ENCODE peak calls at places on chromosomes 16 and 17, in four cellular contexts. O is SK-N-SH, E is H1, I is GM12878. W is an unnamed sample.

GRCh38 chr17:4448197-4448980 is 14.6 kb downstream of the SPNS3 start:
- DNase-seq in O (no peak), E (no peak), I (no peak), W (no peak)

GRCh38 chr17:14921936-14922335 is 343.2 kb downstream of the PMP22 start:
- DNase-seq in O (no peak), E (no peak), I (no peak), W (no peak)

GRCh38 chr17:50344712-50345380 is 1.1 kb upstream of the XYLT2 start:
- DNase-seq in O (peak; percentile 39), E (no peak), I (no peak), W (no peak)

GRCh38 chr16:9308300-9309209 is 217.1 kb downstream of the HAPSTR1 start:
- DNase-seq in O (no peak), E (no peak), I (no peak), W (no peak)

GRCh38 chr17:57892146-57892819 is 42.4 kb upstream of the MRPS23 start:
- DNase-seq in O (peak; percentile 92), E (peak; percentile 99), I (no peak), W (peak; percentile 84)

GRCh38 chr17:28282596-28282995 is 36.4 kb upstream of the TMEM97 start:
- DNase-seq in O (no peak), E (no peak), I (no peak), W (no peak)

GRCh38 chr16:30183961-30184429 is 593 bp downstream of the CORO1A start:
- DNase-seq in O (peak; percentile 44), E (no peak), I (peak; percentile 71), W (no peak)

GRCh38 chr17:41736983-41737679 is 2.7 kb upstream of the HAP1 start:
- DNase-seq in O (no peak), E (no peak), I (no peak), W (no peak)

GRCh38 chr17:17089206-17089550 is 46.9 kb downstream of the MPRIP start:
- DNase-seq in O (no peak), E (no peak), I (no peak), W (no peak)

GRCh38 chr16:25110392-25110947 is 1.1 kb upstream of the LCMT1 start:
- DNase-seq in O (no peak), E (no peak), I (no peak), W (no peak)

GRCh38 chr17:42288078-42288984 is at the start of gene STAT5A:
- DNase-seq in O (peak; percentile 90), E (peak; percentile 84), I (no peak), W (peak; percentile 40)

GRCh38 chr16:5581963-5582362 is 484.4 kb upstream of the EEF2KMT start:
- DNase-seq in O (no peak), E (no peak), I (no peak), W (no peak)

GRCh38 chr17:67290244-67290993 is 45.4 kb upstream of the HELZ start:
- DNase-seq in O (no peak), E (no peak), I (no peak), W (no peak)

GRCh38 chr17:1143573-1143972 is 36.2 kb downstream of the ABR start:
- DNase-seq in O (peak; percentile 60), E (no peak), I (no peak), W (no peak)

GRCh38 chr17:64785050-64785449 is 122.9 kb upstream of the SMURF2 start:
- DNase-seq in O (peak; percentile 52), E (no peak), I (no peak), W (no peak)

GRCh38 chr16:72073831-72074230 is 10.8 kb downstream of the HPR start:
- DNase-seq in O (no peak), E (no peak), I (no peak), W (no peak)

GRCh38 chr17:42016411-42016831 is 818 bp downstream of the DNAJC7 start:
- DNase-seq in O (peak; percentile 34), E (no peak), I (no peak), W (no peak)

GRCh38 chr16:2027024-2028010 is 615 bp downstream of the NHERF2 start:
- DNase-seq in O (peak; percentile 72), E (peak; percentile 66), I (no peak), W (peak; percentile 42)

GRCh38 chr16:17780181-17780580 is 309.4 kb upstream of the XYLT1 start:
- DNase-seq in O (no peak), E (no peak), I (no peak), W (no peak)

GRCh38 chr17:8482546-8482945 is 46.9 kb downstream of the NDEL1 start:
- DNase-seq in O (no peak), E (no peak), I (no peak), W (no peak)

GRCh38 chr17:83080641-83081560 is 1.5 kb downstream of the METRNL start:
- DNase-seq in O (peak; percentile 77), E (no peak), I (no peak), W (no peak)

GRCh38 chr16:29148867-29149272 is 164.0 kb downstream of the LAT start:
- DNase-seq in O (no peak), E (no peak), I (no peak), W (no peak)

GRCh38 chr16:1024126-1024525 is 42.6 kb downstream of the SOX8 start:
- DNase-seq in O (no peak), E (no peak), I (no peak), W (no peak)

GRCh38 chr16:89104930-89105571 is 11.4 kb downstream of the ACSF3 start:
- DNase-seq in O (no peak), E (no peak), I (no peak), W (no peak)

GRCh38 chr17:21001813-21002221 is 41.0 kb downstream of the USP22 start:
- DNase-seq in O (no peak), E (no peak), I (no peak), W (no peak)

GRCh38 chr17:7560172-7561027 is 1.3 kb upstream of the SENP3 start:
- DNase-seq in O (peak; percentile 67), E (peak; percentile 90), I (no peak), W (peak; percentile 64)

GRCh38 chr17:35726609-35727460 is 4.6 kb upstream of the RASL10B start:
- DNase-seq in O (no peak), E (peak; percentile 51), I (no peak), W (peak; percentile 66)

GRCh38 chr16:87470332-87470731 is 22.5 kb downstream of the ZCCHC14 start:
- DNase-seq in O (no peak), E (no peak), I (no peak), W (no peak)

GRCh38 chr16:11236855-11237254 is 19.1 kb downstream of the SOCS1 start:
- DNase-seq in O (no peak), E (no peak), I (no peak), W (no peak)

GRCh38 chr16:78005881-78006280 is 16.5 kb upstream of the CLEC3A start:
- DNase-seq in O (no peak), E (peak; percentile 65), I (no peak), W (no peak)

GRCh38 chr17:64780096-64781012 is 118.2 kb upstream of the SMURF2 start:
- DNase-seq in O (peak; percentile 64), E (peak; percentile 87), I (no peak), W (no peak)

GRCh38 chr16:67528870-67529638 is 425 bp downstream of the RIPOR1 start:
- DNase-seq in O (peak; percentile 83), E (peak; percentile 71), I (no peak), W (no peak)
- TF ChIP-seq TCF12 in O (no peak), E (no peak), I (no peak), W (no peak)

GRCh38 chr17:44919885-44920564 is 4.7 kb upstream of the GFAP start:
- DNase-seq in O (peak; percentile 89), E (peak; percentile 80), I (peak; percentile 54), W (peak; percentile 73)
- TF ChIP-seq TCF12 in O (no peak), E (no peak), I (peak; percentile 26), W (no peak)

GRCh38 chr17:48541574-48542113 is 3.3 kb downstream of the HOXB2 start:
- DNase-seq in O (peak; percentile 44), E (peak; percentile 67), I (no peak), W (no peak)
- TF ChIP-seq TCF12 in O (no peak), E (no peak), I (no peak), W (no peak)

GRCh38 chr17:75697651-75698291 is 23.5 kb upstream of the ITGB4 start:
- DNase-seq in O (no peak), E (no peak), I (no peak), W (peak; percentile 68)
- TF ChIP-seq TCF12 in O (no peak), E (no peak), I (no peak), W (no peak)